ENCODE peak calls at places on chromosomes 11 and 22, in seven cellular contexts. N is psoas muscle, E is A673, R is iPS DF 6.9, A is sigmoid colon, Q is A549, V is astrocyte. T is an unnamed sample.

GRCh38 chr11:68687986-68688385 is 3.6 kb downstream of the GAL start:
- DNase-seq in N (no peak), E (no peak), R (no peak), A (peak; percentile 48), Q (no peak), V (no peak), T (no peak)

GRCh38 chr11:59801981-59802638 is 8.5 kb downstream of the MRPL16 start:
- DNase-seq in N (no peak), E (peak; percentile 35), R (no peak), A (no peak), Q (no peak), V (peak; percentile 22), T (peak; percentile 56)

GRCh38 chr11:35155677-35156076 is 16.7 kb downstream of the CD44 start:
- DNase-seq in N (no peak), E (no peak), R (no peak), A (no peak), Q (no peak), V (no peak), T (no peak)

GRCh38 chr11:70871881-70872280 is 380.5 kb downstream of the SHANK2 start:
- DNase-seq in N (peak; percentile 23), E (no peak), R (no peak), A (peak; percentile 90), Q (no peak), V (no peak), T (peak; percentile 25)

GRCh38 chr11:132177106-132177505 is 806.7 kb downstream of the NTM start:
- DNase-seq in N (no peak), E (peak; percentile 62), R (peak; percentile 16), A (no peak), Q (no peak), V (peak; percentile 51), T (no peak)

GRCh38 chr11:38305682-38306081 is 1707.6 kb upstream of the RAG2 start:
- DNase-seq in N (no peak), E (no peak), R (no peak), A (no peak), Q (no peak), V (peak; percentile 57), T (no peak)

GRCh38 chr11:122241561-122241960 is 125.5 kb upstream of the BLID start:
- DNase-seq in N (no peak), E (no peak), R (no peak), A (no peak), Q (no peak), V (no peak), T (no peak)

GRCh38 chr11:74739546-74740270 is 8.5 kb upstream of the CHRDL2 start:
- DNase-seq in N (peak; percentile 69), E (peak; percentile 80), R (no peak), A (no peak), Q (peak; percentile 87), V (peak; percentile 20), T (peak; percentile 39)

GRCh38 chr22:23058063-23058462 is 12.3 kb upstream of the GNAZ start:
- DNase-seq in N (no peak), E (no peak), R (no peak), A (no peak), Q (no peak), V (no peak), T (no peak)

GRCh38 chr11:2752204-2752772 is 52.5 kb upstream of the KCNQ1OT1 start:
- DNase-seq in N (no peak), E (no peak), R (no peak), A (peak; percentile 10), Q (no peak), V (peak; percentile 67), T (peak; percentile 23)

GRCh38 chr22:18997925-18998315 is 61.8 kb upstream of the PRODH start:
- DNase-seq in N (no peak), E (no peak), R (no peak), A (no peak), Q (no peak), V (no peak), T (no peak)

GRCh38 chr22:43956383-43956782 is 1.1 kb downstream of the SAMM50 start:
- DNase-seq in N (no peak), E (no peak), R (no peak), A (no peak), Q (no peak), V (no peak), T (no peak)
- H3K4me3 ChIP-seq in N (peak overlapping the region; percentile 85), E (peak overlapping the region; percentile 96), R (no peak overlapping the region), A (peak overlapping the region; percentile 87), Q (peak overlapping the region; percentile 93), V (peak overlapping the region; percentile 88), T (peak overlapping the region; percentile 69)

DNA sequence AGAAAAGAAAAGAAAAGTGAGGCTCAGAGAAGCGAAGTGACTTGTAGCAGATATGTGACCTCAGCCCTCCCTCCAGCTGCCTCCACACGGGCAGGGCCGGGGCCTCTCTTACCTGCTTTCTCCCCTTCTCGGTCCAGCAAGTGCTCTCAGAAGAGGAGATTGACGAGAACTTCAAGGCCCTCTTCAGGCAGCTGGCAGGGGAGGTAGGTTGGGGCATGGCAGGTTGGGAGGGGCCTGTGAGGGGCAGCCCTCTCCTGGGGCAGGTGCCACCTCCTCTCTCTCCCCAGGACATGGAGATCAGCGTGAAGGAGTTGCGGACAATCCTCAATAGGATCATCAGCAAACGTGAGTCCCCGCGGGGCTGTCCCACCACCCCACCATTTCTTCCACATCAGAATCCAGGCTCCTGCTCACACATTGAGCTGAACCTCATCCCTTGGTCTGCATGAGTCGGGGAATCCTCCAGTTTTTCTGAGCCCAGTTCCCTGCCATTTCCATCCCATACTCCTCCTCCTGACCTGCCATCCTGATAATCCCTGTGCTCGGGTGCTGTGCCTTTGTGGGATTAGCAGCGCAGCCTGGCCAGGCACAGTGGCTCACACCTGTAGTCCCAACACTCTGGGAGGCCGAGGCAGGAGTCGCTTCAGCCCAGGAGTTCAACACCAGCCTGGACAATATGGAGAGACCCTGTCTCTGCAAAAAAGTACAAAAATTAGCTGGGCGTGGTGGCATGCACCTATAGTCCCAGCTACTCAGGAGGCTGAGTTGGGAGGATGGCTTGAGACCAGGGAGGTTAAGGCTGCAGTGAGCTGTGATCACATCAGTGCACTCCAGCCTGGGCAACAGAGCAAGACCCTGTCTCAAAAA is 26.4 kb downstream of the CAPN1 start:
- DNase-seq in N (no peak), E (no peak), R (no peak), A (no peak), Q (no peak), V (no peak), T (no peak)
- H3K27ac ChIP-seq in N (no peak overlapping the region), E (no peak overlapping the region), R (no peak overlapping the region), A (no peak overlapping the region), Q (no peak overlapping the region), V (no peak overlapping the region), T (no peak overlapping the region)

GRCh38 chr11:128690746-128691091 is 3.2 kb upstream of the FLI1 start:
- DNase-seq in N (no peak), E (no peak), R (no peak), A (no peak), Q (no peak), V (no peak), T (peak; percentile 74)

GRCh38 chr11:128689586-128689945 is 4.3 kb upstream of the FLI1 start:
- DNase-seq in N (no peak), E (no peak), R (no peak), A (no peak), Q (no peak), V (no peak), T (no peak)

GRCh38 chr11:128689946-128690745 is 3.7 kb upstream of the FLI1 start:
- DNase-seq in N (no peak), E (peak; percentile 21), R (no peak), A (no peak), Q (no peak), V (no peak), T (peak; percentile 73)

GRCh38 chr11:128688031-128688713 is 5.7 kb upstream of the FLI1 start:
- DNase-seq in N (no peak), E (no peak), R (no peak), A (no peak), Q (no peak), V (no peak), T (no peak)

GRCh38 chr11:128688896-128689546 is 4.9 kb upstream of the FLI1 start:
- DNase-seq in N (no peak), E (no peak), R (no peak), A (no peak), Q (no peak), V (no peak), T (no peak)
- H3K4me1 ChIP-seq in N (peaks cover 27% of the 10 kb centered on the region), E (peaks cover 4% of the 10 kb centered on the region), R (peaks cover 12% of the 10 kb centered on the region), A (peaks cover 50% of the 10 kb centered on the region), Q (peaks cover 2% of the 10 kb centered on the region), V (peaks cover 30% of the 10 kb centered on the region), T (peaks cover 3% of the 10 kb centered on the region)

DNA sequence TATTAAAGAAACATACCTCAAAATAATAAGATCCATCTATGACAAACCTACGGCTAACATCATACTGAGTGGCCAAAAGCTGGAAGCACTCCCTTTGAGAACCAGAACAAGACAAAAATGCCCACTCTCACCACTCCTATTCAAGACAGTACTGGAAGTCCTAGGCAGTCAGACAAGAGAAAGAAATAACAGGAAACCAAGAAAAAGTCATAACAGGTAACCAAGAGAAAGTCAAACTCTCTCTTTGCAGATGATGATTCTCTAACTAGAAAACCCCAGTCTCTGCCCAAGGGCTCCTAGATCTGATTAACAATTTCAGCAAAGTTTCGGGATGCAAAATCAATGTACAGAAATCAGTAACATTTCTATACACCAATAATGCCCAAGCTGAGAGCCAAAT is 35.6 kb downstream of the TMEM123 start:
- DNase-seq in N (no peak), E (no peak), R (no peak), A (no peak), Q (no peak), V (no peak), T (no peak)
- H3K4me3 ChIP-seq in N (no peak overlapping the region), E (no peak overlapping the region), R (no peak overlapping the region), A (no peak overlapping the region), Q (no peak overlapping the region), V (no peak overlapping the region), T (no peak overlapping the region)

DNA sequence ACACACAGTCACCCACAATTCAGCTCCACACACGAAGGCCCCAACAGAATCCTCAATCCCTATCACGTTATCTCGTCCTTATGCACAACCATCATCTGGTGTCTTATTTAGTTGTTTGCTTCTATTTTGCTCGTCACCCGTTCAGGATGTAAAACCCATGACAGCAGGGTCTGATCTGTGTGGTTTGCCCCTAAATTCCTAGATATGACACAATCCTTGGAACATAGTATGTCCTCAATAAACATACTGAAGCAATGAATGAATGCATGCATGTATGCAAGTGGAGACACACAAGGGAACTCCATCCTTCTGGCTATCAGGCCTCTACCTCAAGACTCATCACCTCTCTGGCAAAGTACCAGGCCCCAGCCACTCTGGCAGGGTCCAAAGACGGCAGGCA is 20.2 kb downstream of the STARD10 start:
- DNase-seq in N (no peak), E (no peak), R (no peak), A (no peak), Q (no peak), V (peak; percentile 27), T (no peak)
- H3K27ac ChIP-seq in N (peak overlapping the region; percentile 76), E (no peak overlapping the region), R (no peak overlapping the region), A (peak overlapping the region; percentile 46), Q (no peak overlapping the region), V (peak overlapping the region; percentile 77), T (peak overlapping the region; percentile 53)

GRCh38 chr11:114090976-114091375 is 31.5 kb downstream of the ZBTB16 start:
- DNase-seq in N (no peak), E (no peak), R (no peak), A (no peak), Q (no peak), V (no peak), T (no peak)
- H3K4me1 ChIP-seq in N (peaks cover 97% of the 10 kb centered on the region), E (peaks cover 12% of the 10 kb centered on the region), R (peaks cover 2% of the 10 kb centered on the region), A (peaks cover 92% of the 10 kb centered on the region), Q (no peaks in the 10 kb centered on the region), V (no peaks in the 10 kb centered on the region), T (peaks cover 76% of the 10 kb centered on the region)